ENCODE peak calls at places on chromosomes 13 and 19, in seven cellular contexts. Q, I, B, W, G, C and F are unnamed samples.

GRCh38 chr13:103960011-103960410 is 893.8 kb upstream of the SLC10A2 start:
- DNase-seq in G (no peak), Q (no peak), W (no peak), I (no peak), B (no peak), C (no peak), F (no peak)

GRCh38 chr19:56838930-56839664 is 1.4 kb downstream of the PEG3 start:
- DNase-seq in C (no peak), G (no peak), I (no peak), W (peak; percentile 97), Q (peak; percentile 11), B (no peak), F (no peak)

GRCh38 chr19:15404097-15404779 is 14.6 kb downstream of the AKAP8L start:
- DNase-seq in Q (no peak), G (no peak), C (no peak), W (no peak), I (no peak), B (no peak), F (no peak)

GRCh38 chr13:33512880-33513554 is 227.5 kb upstream of the STARD13 start:
- DNase-seq in W (no peak), Q (no peak), C (no peak), B (no peak), G (no peak), I (no peak), F (peak; percentile 62)

GRCh38 chr13:20142019-20142926 is 18.6 kb downstream of the GJA3 start:
- DNase-seq in B (no peak), G (no peak), W (no peak), I (peak; percentile 40), Q (no peak), C (no peak), F (no peak)

GRCh38 chr19:27964165-27964564 is 1248.8 kb downstream of the UQCRFS1 start:
- DNase-seq in B (no peak), Q (no peak), W (no peak), G (no peak), I (no peak), C (no peak), F (no peak)

GRCh38 chr13:28796938-28797257 is 23.2 kb upstream of the MTUS2 start:
- DNase-seq in I (no peak), C (no peak), W (no peak), B (no peak), G (no peak), Q (no peak), F (no peak)

GRCh38 chr13:38662362-38662761 is 24.5 kb upstream of the FREM2 start:
- DNase-seq in I (no peak), B (no peak), G (no peak), W (no peak), Q (no peak), C (no peak), F (peak; percentile 16)

GRCh38 chr19:44759083-44759804 is 10.7 kb downstream of the BCL3 start:
- DNase-seq in B (no peak), G (no peak), C (no peak), W (no peak), Q (no peak), I (no peak), F (no peak)

GRCh38 chr13:110284809-110285519 is 22.0 kb downstream of the COL4A1 start:
- DNase-seq in G (no peak), W (no peak), I (no peak), Q (no peak), C (no peak), B (no peak), F (no peak)
- TF ChIP-seq CEBPB in G (no peak), W (no peak), I (no peak), Q (no peak), C (no peak), B (no peak), F (peak; percentile 26)

GRCh38 chr19:31337007-31337914 is 12.0 kb downstream of the TSHZ3 start:
- DNase-seq in I (no peak), Q (no peak), C (no peak), B (no peak), W (no peak), G (no peak), F (no peak)

GRCh38 chr19:31339405-31339804 is 9.8 kb downstream of the TSHZ3 start:
- DNase-seq in W (no peak), G (no peak), I (no peak), Q (no peak), B (no peak), C (no peak), F (no peak)

GRCh38 chr19:31340059-31341025 is 8.9 kb downstream of the TSHZ3 start:
- DNase-seq in B (no peak), W (no peak), Q (no peak), C (no peak), G (no peak), I (peak; percentile 45), F (peak; percentile 62)

GRCh38 chr19:31335716-31336115 is 13.5 kb downstream of the TSHZ3 start:
- DNase-seq in G (no peak), I (no peak), C (no peak), B (no peak), Q (no peak), W (no peak), F (no peak)

DNA sequence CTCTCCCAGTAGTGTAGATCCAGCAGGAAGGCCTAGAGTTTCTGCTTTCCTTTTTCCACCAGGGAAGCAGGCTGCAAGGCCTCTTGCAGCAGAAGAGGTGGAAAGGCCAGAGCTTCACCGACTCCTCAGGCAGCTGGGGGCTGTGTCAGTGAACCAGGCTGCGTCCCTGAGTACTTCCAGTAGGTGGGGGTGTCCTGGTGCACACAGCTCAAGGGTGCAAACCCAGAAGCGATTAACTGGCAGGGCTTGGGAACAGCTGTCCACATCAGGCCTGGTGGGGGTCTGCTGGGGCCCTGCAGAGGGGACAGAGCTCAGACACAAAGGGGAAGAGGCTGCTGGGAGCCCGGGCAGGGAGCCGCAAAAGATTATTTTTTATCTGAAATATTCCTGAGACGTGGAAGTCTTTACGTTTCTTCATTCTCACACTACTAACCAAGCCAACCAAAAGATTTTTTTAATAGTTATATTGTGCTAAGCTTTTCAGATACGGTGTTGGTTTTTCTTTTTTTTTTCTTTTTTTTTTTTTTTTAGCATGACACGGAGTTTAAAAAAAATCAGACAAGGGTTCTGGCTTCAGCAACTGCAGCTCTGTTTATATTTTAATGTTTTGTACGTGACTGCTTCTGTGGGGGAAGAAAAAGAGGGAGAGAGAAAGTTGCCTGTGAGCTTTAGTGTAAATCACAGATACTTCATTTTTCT is 11.0 kb downstream of the TSHZ3 start:
- DNase-seq in W (peak; percentile 18), I (peak; percentile 75), Q (peak; percentile 50), B (no peak), C (no peak), G (peak; percentile 21), F (peak; percentile 85)
- TF ChIP-seq CTCF in W (peak; percentile 49), I (peak; percentile 82), Q (peak; percentile 7), B (no peak), C (no peak), G (peak; percentile 39), F (peak; percentile 69)

GRCh38 chr19:1073063-1073955 is 6.3 kb downstream of the ARHGAP45 start:
- DNase-seq in W (no peak), I (no peak), Q (no peak), B (no peak), C (no peak), G (peak; percentile 58), F (no peak)

GRCh38 chr19:1072371-1073015 is 5.5 kb downstream of the ARHGAP45 start:
- DNase-seq in I (no peak), Q (no peak), G (no peak), W (no peak), C (no peak), B (no peak), F (no peak)

GRCh38 chr19:1070576-1070930 is 3.6 kb downstream of the ARHGAP45 start:
- DNase-seq in C (no peak), B (no peak), I (peak; percentile 81), W (no peak), G (no peak), Q (no peak), F (no peak)

GRCh38 chr19:1069009-1069779 is 2.2 kb downstream of the ARHGAP45 start:
- DNase-seq in Q (no peak), W (no peak), B (no peak), I (no peak), G (no peak), C (no peak), F (no peak)

GRCh38 chr19:1070931-1071791 is 4.2 kb downstream of the ARHGAP45 start:
- DNase-seq in I (peak; percentile 91), G (no peak), B (no peak), C (no peak), W (no peak), Q (no peak), F (no peak)
- TF ChIP-seq CEBPB in I (no peak), G (no peak), B (no peak), C (no peak), W (no peak), Q (no peak), F (no peak)

DNA sequence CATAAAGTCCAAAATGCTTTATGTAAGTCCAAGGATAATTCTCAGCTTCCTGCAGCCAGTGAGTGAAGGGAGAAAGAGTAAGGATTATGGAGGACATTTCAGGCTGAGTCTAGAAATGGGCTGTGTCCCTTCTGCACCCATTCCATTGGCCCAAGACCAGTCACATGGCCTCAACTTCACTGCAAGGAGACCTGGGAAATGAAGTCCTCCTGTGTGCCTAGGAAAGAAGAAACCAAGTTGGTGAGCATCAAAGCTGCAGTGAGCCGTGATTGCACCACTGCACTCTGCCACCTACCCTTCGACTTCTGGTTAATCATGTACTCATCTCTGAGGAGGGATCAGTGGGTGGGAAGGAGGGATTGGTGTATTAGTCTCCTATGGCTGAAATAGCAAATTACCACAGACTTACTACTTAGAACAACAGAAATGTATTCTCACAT is 3.6 kb upstream of the CD37 start:
- DNase-seq in G (peak; percentile 73), Q (peak; percentile 77), I (no peak), W (peak; percentile 86), B (peak; percentile 37), C (peak; percentile 81), F (peak; percentile 57)
- TF ChIP-seq CTCF in G (no peak), Q (no peak), I (no peak), W (peak; percentile 19), B (no peak), C (no peak), F (no peak)

GRCh38 chr13:44231786-44232516 is 141.7 kb upstream of the SERP2 start:
- DNase-seq in G (no peak), I (peak; percentile 62), Q (peak; percentile 96), B (peak; percentile 97), C (no peak), W (peak; percentile 46), F (peak; percentile 96)
- TF ChIP-seq CEBPB in G (no peak), I (peak; percentile 91), Q (peak; percentile 99), B (peak; percentile 100), C (no peak), W (peak; percentile 73), F (peak; percentile 99)

DNA sequence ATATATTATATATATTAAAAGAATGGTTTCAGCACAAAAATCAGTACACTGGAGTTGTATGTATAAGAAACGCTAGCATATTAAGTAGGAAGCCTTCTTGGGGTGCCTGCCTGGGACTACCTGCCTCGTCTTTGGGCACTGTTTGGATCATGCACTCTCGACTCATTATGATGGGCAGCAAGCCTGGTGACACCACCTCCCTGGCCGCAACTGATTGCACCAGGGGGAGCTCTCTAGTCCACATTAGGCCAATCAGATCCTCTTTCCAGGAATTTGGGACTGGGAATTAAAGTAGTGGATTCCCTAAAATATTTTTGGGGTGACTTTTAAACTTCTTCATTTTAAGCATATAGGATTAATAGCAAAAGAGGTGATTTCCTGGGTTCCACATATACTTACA is 56.0 kb upstream of the RGCC start:
- DNase-seq in W (no peak), I (no peak), G (no peak), B (no peak), Q (peak; percentile 5), C (no peak), F (no peak)
- TF ChIP-seq CTCF in W (no peak), I (peak; percentile 33), G (peak; percentile 11), B (no peak), Q (no peak), C (no peak), F (no peak)